ENCODE peak calls at places on chromosomes 2 and 18, in five cellular contexts. W, B, K, F and P are unnamed samples.

GRCh38 chr2:105394951-105395611 is 3.8 kb downstream of the FHL2 start:
- DNase-seq in W (peak), B (no peak), K (peak), F (no peak), P (peak)

GRCh38 chr2:53253244-53253643 is 514.4 kb upstream of the CHAC2 start:
- DNase-seq in W (no peak), B (no peak), K (peak), F (no peak), P (no peak)

GRCh38 chr18:34458371-34458770 is 233.7 kb upstream of the NOL4 start:
- DNase-seq in W (no peak), B (no peak), K (no peak), F (no peak), P (no peak)

GRCh38 chr2:157471078-157471477 is 27.2 kb upstream of the CYTIP start:
- DNase-seq in W (no peak), B (no peak), K (no peak), F (no peak), P (no peak)

GRCh38 chr2:55231546-55232083 is 478 bp downstream of the CLHC1 start:
- DNase-seq in W (no peak), B (no peak), K (peak), F (no peak), P (no peak)

GRCh38 chr2:221555511-221555845 is 16.6 kb downstream of the EPHA4 start:
- DNase-seq in W (no peak), B (no peak), K (no peak), F (no peak), P (no peak)

GRCh38 chr2:169280502-169280901 is 81.8 kb downstream of the LRP2 start:
- DNase-seq in W (no peak), B (no peak), K (no peak), F (no peak), P (no peak)

GRCh38 chr2:74849228-74849892 is 15.4 kb downstream of the HK2 start:
- DNase-seq in W (peak), B (no peak), K (peak), F (no peak), P (no peak)

GRCh38 chr18:34222396-34223163 is 2.1 kb downstream of the NOL4 start:
- DNase-seq in W (no peak), B (no peak), K (no peak), F (peak), P (peak)

GRCh38 chr18:63378919-63379638 is 12.1 kb upstream of the KDSR start:
- DNase-seq in W (no peak), B (no peak), K (no peak), F (no peak), P (no peak)

GRCh38 chr2:68318686-68319396 is 908 bp downstream of the CNRIP1 start:
- DNase-seq in W (no peak), B (peak), K (no peak), F (no peak), P (peak)

GRCh38 chr2:43331428-43331827 is 105.0 kb upstream of the ZFP36L2 start:
- DNase-seq in W (no peak), B (no peak), K (peak), F (no peak), P (no peak)

GRCh38 chr2:75002007-75002406 is 43.6 kb downstream of the POLE4 start:
- DNase-seq in W (peak), B (no peak), K (peak), F (no peak), P (no peak)

GRCh38 chr2:54879037-54879436 is 155.6 kb downstream of the EML6 start:
- DNase-seq in W (no peak), B (no peak), K (no peak), F (no peak), P (no peak)

DNA sequence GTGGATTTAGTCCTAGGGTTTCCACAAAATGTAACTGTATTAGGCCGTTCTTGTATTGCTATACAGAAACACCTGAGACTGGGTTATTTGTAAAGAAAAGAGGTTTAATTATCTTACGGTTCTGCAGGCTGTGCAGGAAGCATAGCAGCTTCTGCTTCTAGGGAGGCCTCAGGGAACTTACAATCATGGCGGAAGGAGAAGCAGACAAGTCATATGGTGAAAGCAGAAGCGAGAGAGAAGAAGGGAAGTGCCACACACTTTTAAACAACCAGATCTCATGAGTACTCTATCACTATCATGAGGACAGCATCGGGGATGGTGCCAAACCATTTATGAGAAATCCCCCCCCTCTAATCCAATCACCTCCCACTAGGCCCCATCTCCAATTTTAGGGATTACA is 9.5 kb upstream of the CCDC68 start:
- DNase-seq in W (no peak), B (no peak), K (no peak), F (no peak), P (no peak)
- H2AFZ ChIP-seq in W (no peak), B (no peak), K (no peak), F (peak), P (no peak)

GRCh38 chr2:130837811-130838565 is 1.3 kb downstream of the ARHGEF4 start:
- DNase-seq in W (no peak), B (no peak), K (no peak), F (no peak), P (no peak)
- H3K23ac ChIP-seq in W (no peak), B (no peak), K (no peak), F (no peak), P (no peak)

DNA sequence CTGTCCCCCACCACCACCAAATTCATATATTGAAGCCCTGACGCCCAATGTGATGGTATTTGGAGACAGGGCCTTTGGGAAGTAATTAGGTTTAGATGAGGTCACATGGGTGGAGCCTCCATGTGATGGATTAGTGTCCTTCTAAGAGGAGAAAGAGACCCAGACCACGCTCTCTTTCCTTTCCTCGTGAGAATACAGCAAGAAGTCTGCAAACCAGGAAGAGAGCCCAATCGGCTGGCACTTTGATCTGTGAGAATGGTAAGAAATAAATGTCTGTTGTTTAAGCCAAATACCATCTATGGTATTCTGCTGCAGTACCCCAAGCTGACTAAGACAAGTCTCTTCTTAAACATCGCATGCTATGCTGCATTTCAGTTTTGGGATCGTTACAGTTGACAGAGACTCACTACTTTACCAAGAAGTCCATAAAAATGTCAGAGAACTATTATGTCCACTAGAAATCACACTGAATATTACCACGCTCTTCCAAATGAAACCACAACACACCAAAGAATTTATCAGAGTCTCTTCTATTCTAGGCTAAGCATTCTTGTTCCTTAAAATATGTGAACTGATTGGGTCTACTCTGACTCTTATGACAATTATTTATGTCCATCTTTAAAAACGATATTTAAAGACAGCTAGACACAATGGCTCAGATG is 48.5 kb downstream of the LPIN2 start:
- DNase-seq in W (no peak), B (no peak), K (no peak), F (no peak), P (no peak)
- H3K4me3 ChIP-seq in W (no peak), B (no peak), K (no peak), F (no peak), P (no peak)

GRCh38 chr2:98382086-98382485 is 35.8 kb downstream of the CNGA3 start:
- DNase-seq in W (no peak), B (no peak), K (no peak), F (peak), P (no peak)
- H2AFZ ChIP-seq in W (no peak), B (no peak), K (no peak), F (no peak), P (no peak)

GRCh38 chr2:181616715-181617114 is 40.2 kb downstream of the CERKL start:
- DNase-seq in W (no peak), B (no peak), K (no peak), F (no peak), P (no peak)

GRCh38 chr2:181619511-181619910 is 37.4 kb downstream of the CERKL start:
- DNase-seq in W (no peak), B (no peak), K (no peak), F (no peak), P (no peak)

GRCh38 chr2:181623159-181623558 is 33.7 kb downstream of the CERKL start:
- DNase-seq in W (no peak), B (no peak), K (no peak), F (no peak), P (no peak)

GRCh38 chr2:181626671-181627070 is 30.2 kb downstream of the CERKL start:
- DNase-seq in W (no peak), B (no peak), K (no peak), F (no peak), P (no peak)

DNA sequence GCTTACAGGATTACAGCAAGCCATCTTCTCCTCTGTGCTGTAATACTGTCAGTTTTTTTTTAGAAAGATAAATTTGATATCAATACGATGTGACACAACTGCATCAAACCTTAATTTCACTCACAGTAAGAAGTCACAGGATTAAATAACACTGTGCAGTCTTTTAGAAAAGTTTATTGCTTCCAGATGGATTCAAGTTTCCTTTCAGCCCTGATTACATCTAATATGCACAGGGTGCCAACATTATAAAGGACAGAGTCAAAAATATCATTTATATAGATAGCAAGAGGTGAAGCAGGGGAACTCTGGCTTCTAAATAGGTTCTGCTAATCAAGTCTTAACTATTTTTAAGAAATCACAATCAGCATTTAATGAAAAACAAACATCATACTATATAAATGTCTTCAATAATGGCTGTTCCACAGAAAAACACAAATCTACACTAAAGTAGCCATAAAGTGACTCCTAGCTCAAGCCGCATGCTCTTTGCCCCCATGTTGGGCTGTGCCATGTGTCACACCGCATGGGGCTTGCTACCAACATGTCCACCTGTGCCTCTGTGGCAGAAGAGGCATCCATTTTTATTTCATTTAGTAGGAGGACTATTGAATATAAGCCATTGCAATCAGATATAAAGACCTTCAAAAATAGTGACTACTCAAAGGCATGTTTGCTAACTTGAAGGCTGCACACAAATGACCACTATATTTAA is 35.0 kb downstream of the CERKL start:
- DNase-seq in W (no peak), B (no peak), K (no peak), F (no peak), P (no peak)
- H3K23ac ChIP-seq in W (no peak), B (no peak), K (no peak), F (no peak), P (no peak)

DNA sequence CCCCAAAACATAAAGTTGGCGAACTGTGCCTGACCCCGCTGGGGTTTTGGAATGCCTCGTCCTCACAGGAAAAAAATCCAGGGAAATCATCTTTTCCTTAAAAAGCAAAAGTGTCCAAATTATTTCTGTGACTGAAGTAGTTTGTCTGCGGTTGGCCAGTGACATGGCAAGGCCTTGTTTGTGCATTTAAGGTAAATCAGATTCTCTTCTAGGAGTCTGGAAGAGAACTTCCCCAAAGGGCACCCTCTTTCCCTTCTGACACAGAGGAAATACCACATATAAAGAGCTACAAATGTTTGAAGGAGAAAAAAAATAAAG is 737 bp upstream of the CYB5A start:
- DNase-seq in W (no peak), B (no peak), K (no peak), F (no peak), P (no peak)
- H3K4me3 ChIP-seq in W (peak), B (peak), K (peak), F (peak), P (peak)

GRCh38 chr2:67055387-67056304 is 341.5 kb upstream of the ETAA1 start:
- DNase-seq in W (no peak), B (no peak), K (peak), F (no peak), P (peak)
- H2AFZ ChIP-seq in W (no peak), B (no peak), K (no peak), F (no peak), P (no peak)

GRCh38 chr2:239438968-239439367 is 38.1 kb upstream of the HDAC4 start:
- DNase-seq in W (no peak), B (no peak), K (no peak), F (no peak), P (no peak)

GRCh38 chr2:239436076-239436475 is 35.3 kb upstream of the HDAC4 start:
- DNase-seq in W (no peak), B (no peak), K (no peak), F (no peak), P (no peak)

GRCh38 chr2:239439383-239440315 is 38.8 kb upstream of the HDAC4 start:
- DNase-seq in W (no peak), B (no peak), K (no peak), F (no peak), P (no peak)

GRCh38 chr2:239438368-239438767 is 37.5 kb upstream of the HDAC4 start:
- DNase-seq in W (no peak), B (no peak), K (no peak), F (no peak), P (no peak)

GRCh38 chr2:239436669-239437325 is 36.0 kb upstream of the HDAC4 start:
- DNase-seq in W (no peak), B (no peak), K (no peak), F (no peak), P (no peak)
- H3K23ac ChIP-seq in W (no peak), B (no peak), K (no peak), F (no peak), P (no peak)

DNA sequence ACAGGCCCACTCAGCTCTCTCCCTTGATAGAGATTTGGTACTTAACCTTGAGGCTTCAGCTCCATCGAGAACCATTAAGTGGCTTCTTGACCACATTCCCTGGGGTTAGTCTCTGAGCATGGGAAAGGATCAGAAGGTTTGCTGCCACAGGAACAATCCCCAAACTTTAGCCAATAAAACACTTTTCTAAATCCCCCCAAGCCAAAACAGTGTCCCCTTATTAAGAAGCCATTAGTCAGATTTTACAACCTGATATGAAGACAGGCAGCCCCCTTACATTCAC is 37.7 kb upstream of the SLC8A1 start:
- DNase-seq in W (no peak), B (no peak), K (no peak), F (no peak), P (no peak)
- H3K4me3 ChIP-seq in W (no peak), B (no peak), K (peak), F (no peak), P (peak)